ENCODE peak calls at places on chromosomes 7 and 10, in ten cellular contexts. B, F, C, D, A, E, M, N, G and Q are unnamed samples.

GRCh38 chr10:34612446-34612845 is 202.7 kb downstream of the PARD3 start:
- DNase-seq in B (no peak), F (no peak), C (no peak), D (no peak), A (no peak), E (no peak), M (no peak), N (no peak), G (no peak), Q (no peak)

GRCh38 chr10:68435803-68436202 is 28.7 kb upstream of the RUFY2 start:
- DNase-seq in B (no peak), F (no peak), C (no peak), D (no peak), A (no peak), E (no peak), M (no peak), N (no peak), G (no peak), Q (no peak)

GRCh38 chr10:82889703-82890102 is 1014.7 kb downstream of the NRG3 start:
- DNase-seq in B (no peak), F (no peak), C (no peak), D (no peak), A (no peak), E (no peak), M (no peak), N (no peak), G (no peak), Q (no peak)

GRCh38 chr10:79387466-79387973 is 40.3 kb downstream of the PPIF start:
- DNase-seq in B (no peak), F (no peak), C (no peak), D (no peak), A (peak; percentile 3), E (no peak), M (no peak), N (no peak), G (no peak), Q (no peak)

GRCh38 chr10:51698473-51699063 is 827 bp downstream of the CSTF2T start:
- DNase-seq in B (no peak), F (no peak), C (no peak), D (no peak), A (no peak), E (no peak), M (no peak), N (no peak), G (no peak), Q (no peak)

GRCh38 chr7:38873433-38873832 is 35.6 kb downstream of the VPS41 start:
- DNase-seq in B (no peak), F (no peak), C (no peak), D (no peak), A (no peak), E (no peak), M (no peak), N (no peak), G (no peak), Q (no peak)

GRCh38 chr7:103765891-103766290 is 223.6 kb downstream of the RELN start:
- DNase-seq in B (peak; percentile 7), F (no peak), C (no peak), D (no peak), A (no peak), E (no peak), M (no peak), N (no peak), G (no peak), Q (no peak)

GRCh38 chr7:98990356-98990755 is 112.0 kb downstream of the TRRAP start:
- DNase-seq in B (no peak), F (no peak), C (no peak), D (no peak), A (no peak), E (no peak), M (no peak), N (no peak), G (no peak), Q (no peak)

GRCh38 chr10:87505366-87506113 is 847 bp downstream of the MINPP1 start:
- DNase-seq in B (peak; percentile 61), F (no peak), C (peak; percentile 4), D (peak; percentile 14), A (peak; percentile 9), E (no peak), M (peak; percentile 71), N (peak; percentile 71), G (peak; percentile 12), Q (peak; percentile 73)

GRCh38 chr7:141409911-141410329 is 141.3 kb upstream of the AGK start:
- DNase-seq in B (no peak), F (no peak), C (no peak), D (no peak), A (no peak), E (no peak), M (no peak), N (no peak), G (peak; percentile 39), Q (peak; percentile 61)

GRCh38 chr10:76033457-76034196 is 602.2 kb downstream of the LRMDA start:
- DNase-seq in B (peak; percentile 5), F (no peak), C (no peak), D (no peak), A (no peak), E (no peak), M (no peak), N (no peak), G (no peak), Q (no peak)

GRCh38 chr7:89029864-89030263 is 234.3 kb upstream of the TEX47 start:
- DNase-seq in B (no peak), F (no peak), C (no peak), D (no peak), A (no peak), E (no peak), M (no peak), N (no peak), G (no peak), Q (no peak)

GRCh38 chr10:117364121-117364960 is 10.9 kb downstream of the PDZD8 start:
- DNase-seq in B (peak; percentile 36), F (no peak), C (no peak), D (no peak), A (no peak), E (no peak), M (no peak), N (no peak), G (no peak), Q (no peak)

GRCh38 chr7:67551027-67551426 is 554.4 kb downstream of the TYW1 start:
- DNase-seq in B (no peak), F (no peak), C (no peak), D (no peak), A (no peak), E (no peak), M (no peak), N (peak; percentile 61), G (no peak), Q (no peak)

GRCh38 chr7:119733480-119733879 is 539.5 kb upstream of the KCND2 start:
- DNase-seq in B (peak; percentile 1), F (no peak), C (no peak), D (no peak), A (no peak), E (no peak), M (no peak), N (no peak), G (no peak), Q (no peak)

GRCh38 chr7:142025896-142026295 is 30.2 kb downstream of the MGAM start:
- DNase-seq in B (no peak), F (no peak), C (no peak), D (no peak), A (no peak), E (no peak), M (no peak), N (no peak), G (no peak), Q (no peak)

GRCh38 chr10:102211615-102212299 is 14.3 kb upstream of the ELOVL3 start:
- DNase-seq in B (no peak), F (no peak), C (no peak), D (no peak), A (no peak), E (no peak), M (no peak), N (no peak), G (no peak), Q (no peak)

GRCh38 chr7:30028749-30029635 is 780 bp downstream of the PLEKHA8 start:
- DNase-seq in B (peak; percentile 19), F (no peak), C (no peak), D (no peak), A (no peak), E (no peak), M (no peak), N (no peak), G (no peak), Q (no peak)

GRCh38 chr7:154304740-154305679 is 252.8 kb downstream of the DPP6 start:
- DNase-seq in B (no peak), F (no peak), C (no peak), D (no peak), A (no peak), E (no peak), M (peak; percentile 42), N (no peak), G (no peak), Q (peak; percentile 72)

GRCh38 chr10:22086730-22087364 is 83.3 kb upstream of the DNAJC1 start:
- DNase-seq in B (peak; percentile 54), F (peak; percentile 10), C (no peak), D (no peak), A (no peak), E (peak; percentile 80), M (no peak), N (peak; percentile 70), G (peak; percentile 57), Q (peak; percentile 47)

GRCh38 chr7:117088623-117089199 is 135.4 kb downstream of the ST7 start:
- DNase-seq in B (no peak), F (no peak), C (no peak), D (no peak), A (no peak), E (no peak), M (no peak), N (no peak), G (no peak), Q (no peak)

GRCh38 chr7:22791204-22792158 is 31.2 kb downstream of the TOMM7 start:
- DNase-seq in B (peak; percentile 41), F (no peak), C (no peak), D (no peak), A (no peak), E (no peak), M (no peak), N (no peak), G (no peak), Q (no peak)

GRCh38 chr10:42367532-42368230 is 270.7 kb downstream of the ZNF33B start:
- DNase-seq in B (peak; percentile 16), F (peak; percentile 41), C (peak; percentile 2), D (no peak), A (no peak), E (peak; percentile 71), M (no peak), N (peak; percentile 84), G (no peak), Q (peak; percentile 92)

GRCh38 chr7:141697211-141697871 is 4.6 kb downstream of the DENND11 start:
- DNase-seq in B (peak; percentile 74), F (peak; percentile 11), C (no peak), D (no peak), A (no peak), E (no peak), M (no peak), N (no peak), G (no peak), Q (no peak)

GRCh38 chr7:37142943-37143342 is 305.7 kb downstream of the ELMO1 start:
- DNase-seq in B (no peak), F (no peak), C (no peak), D (no peak), A (no peak), E (no peak), M (no peak), N (no peak), G (no peak), Q (no peak)

GRCh38 chr7:103150192-103150591 is 1.3 kb upstream of the NAPEPLD start:
- DNase-seq in B (no peak), F (no peak), C (no peak), D (no peak), A (no peak), E (no peak), M (no peak), N (no peak), G (no peak), Q (no peak)

GRCh38 chr10:6580279-6581029 is 378 bp upstream of the PRKCQ start:
- DNase-seq in B (peak; percentile 47), F (peak; percentile 10), C (peak; percentile 67), D (peak; percentile 80), A (peak; percentile 83), E (peak; percentile 83), M (peak; percentile 87), N (peak; percentile 88), G (no peak), Q (peak; percentile 72)

GRCh38 chr10:28668363-28669226 is 8.7 kb upstream of the BAMBI start:
- DNase-seq in B (no peak), F (no peak), C (no peak), D (no peak), A (peak; percentile 24), E (peak; percentile 51), M (peak; percentile 39), N (peak; percentile 53), G (no peak), Q (peak; percentile 70)